ENCODE peak calls at places on chromosomes 3 and 15, in four cellular contexts. H, R, X and L are unnamed samples.

GRCh38 chr15:38070778-38071177 is 136.3 kb downstream of the TMCO5A start:
- DNase-seq in H (no peak), R (no peak), X (no peak), L (no peak)

GRCh38 chr3:115999001-115999400 is 375.7 kb downstream of the GAP43 start:
- DNase-seq in H (no peak), R (no peak), X (no peak), L (no peak)

GRCh38 chr15:82091636-82092140 is 45.9 kb upstream of the MEX3B start:
- DNase-seq in H (no peak), R (no peak), X (no peak), L (no peak)

GRCh38 chr15:89356634-89357298 is 22.1 kb upstream of the POLG start:
- DNase-seq in H (no peak), R (no peak), X (no peak), L (peak; percentile 46)

GRCh38 chr15:80849308-80849707 is 70.1 kb downstream of the CEMIP start:
- DNase-seq in H (no peak), R (peak; percentile 21), X (peak; percentile 91), L (peak; percentile 68)

GRCh38 chr15:46315540-46315939 is 680.7 kb downstream of the SQOR start:
- DNase-seq in H (no peak), R (no peak), X (no peak), L (no peak)

GRCh38 chr15:39657181-39657580 is 76.3 kb downstream of the THBS1 start:
- DNase-seq in H (no peak), R (no peak), X (no peak), L (no peak)

GRCh38 chr3:158770254-158771017 is 31.4 kb upstream of the MFSD1 start:
- DNase-seq in H (no peak), R (no peak), X (peak; percentile 75), L (no peak)

GRCh38 chr15:88644741-88645140 is 5.9 kb downstream of the ISG20 start:
- DNase-seq in H (no peak), R (peak; percentile 4), X (no peak), L (no peak)

GRCh38 chr15:63598467-63599400 is 1.5 kb downstream of the FBXL22 start:
- DNase-seq in H (no peak), R (peak; percentile 56), X (no peak), L (no peak)

GRCh38 chr3:129777806-129778205 is 115.7 kb downstream of the TMCC1 start:
- DNase-seq in H (no peak), R (no peak), X (no peak), L (no peak)

GRCh38 chr3:148319161-148319915 is 378.4 kb upstream of the AGTR1 start:
- DNase-seq in H (no peak), R (no peak), X (peak; percentile 54), L (no peak)

GRCh38 chr15:54566654-54567053 is 588.4 kb downstream of the UNC13C start:
- DNase-seq in H (no peak), R (no peak), X (no peak), L (no peak)

GRCh38 chr15:29039466-29040366 is 153.9 kb downstream of the APBA2 start:
- DNase-seq in H (no peak), R (no peak), X (no peak), L (no peak)

GRCh38 chr3:129070086-129070875 is 9.7 kb downstream of the GP9 start:
- DNase-seq in H (no peak), R (no peak), X (no peak), L (no peak)

GRCh38 chr3:4588410-4588809 is 95.3 kb downstream of the ITPR1 start:
- DNase-seq in H (no peak), R (peak; percentile 51), X (peak; percentile 79), L (no peak)

GRCh38 chr3:134567605-134568004 is 81.7 kb downstream of the CEP63 start:
- DNase-seq in H (no peak), R (no peak), X (no peak), L (peak; percentile 75)

GRCh38 chr3:31288641-31289100 is 244.1 kb upstream of the STT3B start:
- DNase-seq in H (no peak), R (peak; percentile 28), X (peak; percentile 95), L (no peak)

GRCh38 chr15:70259640-70260066 is 161.9 kb upstream of the TLE3 start:
- DNase-seq in H (no peak), R (no peak), X (no peak), L (no peak)

GRCh38 chr15:60476713-60477112 is 2.2 kb downstream of the ICE2 start:
- DNase-seq in H (no peak), R (no peak), X (no peak), L (no peak)

GRCh38 chr3:144643778-144644191 is 672.2 kb downstream of the DIPK2A start:
- DNase-seq in H (no peak), R (no peak), X (no peak), L (no peak)

DNA sequence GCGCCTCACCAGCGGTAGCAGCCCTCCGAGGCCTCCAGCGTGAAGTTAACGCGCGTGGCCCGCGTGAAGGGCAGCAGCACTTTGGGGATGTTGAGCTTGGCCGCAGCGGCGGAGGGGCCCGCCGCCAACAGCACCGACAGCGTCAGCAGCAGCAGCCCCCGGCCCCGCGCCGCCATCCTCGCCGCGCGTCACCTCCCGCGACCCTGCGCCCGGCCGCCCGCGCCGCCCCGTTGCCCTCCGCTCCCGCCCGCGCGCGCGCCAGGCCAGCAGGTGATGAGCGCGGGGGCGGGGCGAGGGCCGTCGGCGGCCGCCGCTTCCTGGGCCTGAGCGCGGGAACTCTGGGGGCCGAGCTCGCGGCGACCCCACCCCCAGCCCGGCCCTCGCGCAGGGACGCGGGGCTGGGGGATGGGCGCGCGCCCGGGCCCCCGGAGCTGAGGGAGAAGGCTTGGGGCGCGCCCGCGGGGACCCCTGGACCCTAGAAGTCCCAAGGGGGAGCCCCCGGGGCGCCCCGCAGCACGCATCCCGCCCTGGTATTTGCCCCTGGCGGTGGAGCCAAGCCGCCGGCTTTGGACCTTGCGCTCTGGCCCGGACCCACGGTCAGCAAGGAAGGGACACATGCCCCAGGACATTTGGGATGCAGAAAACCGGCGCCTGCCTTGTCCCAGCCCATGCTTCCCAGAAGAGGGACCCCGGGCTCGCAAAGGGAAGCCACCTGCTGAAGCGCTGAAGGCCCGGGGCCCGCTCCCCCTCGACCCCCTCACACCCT is at the start of gene NUP210:
- DNase-seq in H (peak; percentile 48), R (no peak), X (no peak), L (no peak)
- H3K4me3 ChIP-seq in H (peak within 1 kb of the TSS; percentile 24), R (peak within 1 kb of the TSS; percentile 33), X (peak within 1 kb of the TSS; percentile 23), L (peak within 1 kb of the TSS; percentile 65)

GRCh38 chr15:69036856-69037255 is 22.4 kb downstream of the NOX5 start:
- DNase-seq in H (no peak), R (no peak), X (no peak), L (no peak)

GRCh38 chr15:69037482-69037881 is 23.0 kb downstream of the NOX5 start:
- DNase-seq in H (no peak), R (no peak), X (no peak), L (no peak)

GRCh38 chr15:69035918-69036258 is 21.4 kb downstream of the NOX5 start:
- DNase-seq in H (no peak), R (no peak), X (no peak), L (no peak)

GRCh38 chr15:69034352-69034751 is 19.9 kb downstream of the NOX5 start:
- DNase-seq in H (no peak), R (no peak), X (peak; percentile 95), L (peak; percentile 64)

GRCh38 chr15:69035205-69035917 is 20.9 kb downstream of the NOX5 start:
- DNase-seq in H (no peak), R (no peak), X (peak; percentile 80), L (no peak)
- TF ChIP-seq CTCF in H (no peak), R (no peak), X (no peak), L (peak; percentile 25)

GRCh38 chr3:11610044-11610671 is 33.6 kb downstream of the VGLL4 start:
- DNase-seq in H (no peak), R (no peak), X (peak; percentile 67), L (no peak)
- H3K4me3 ChIP-seq in H (no peak overlapping the region), R (no peak overlapping the region), X (no peak overlapping the region), L (no peak overlapping the region)

GRCh38 chr3:15967577-15967976 is 169.8 kb upstream of the ANKRD28 start:
- DNase-seq in H (no peak), R (no peak), X (no peak), L (no peak)

GRCh38 chr3:15973414-15973813 is 175.6 kb upstream of the ANKRD28 start:
- DNase-seq in H (no peak), R (no peak), X (no peak), L (no peak)

GRCh38 chr3:15973930-15974329 is 176.2 kb upstream of the ANKRD28 start:
- DNase-seq in H (no peak), R (no peak), X (no peak), L (no peak)

GRCh38 chr3:15974647-15975046 is 176.9 kb upstream of the ANKRD28 start:
- DNase-seq in H (no peak), R (no peak), X (no peak), L (no peak)

DNA sequence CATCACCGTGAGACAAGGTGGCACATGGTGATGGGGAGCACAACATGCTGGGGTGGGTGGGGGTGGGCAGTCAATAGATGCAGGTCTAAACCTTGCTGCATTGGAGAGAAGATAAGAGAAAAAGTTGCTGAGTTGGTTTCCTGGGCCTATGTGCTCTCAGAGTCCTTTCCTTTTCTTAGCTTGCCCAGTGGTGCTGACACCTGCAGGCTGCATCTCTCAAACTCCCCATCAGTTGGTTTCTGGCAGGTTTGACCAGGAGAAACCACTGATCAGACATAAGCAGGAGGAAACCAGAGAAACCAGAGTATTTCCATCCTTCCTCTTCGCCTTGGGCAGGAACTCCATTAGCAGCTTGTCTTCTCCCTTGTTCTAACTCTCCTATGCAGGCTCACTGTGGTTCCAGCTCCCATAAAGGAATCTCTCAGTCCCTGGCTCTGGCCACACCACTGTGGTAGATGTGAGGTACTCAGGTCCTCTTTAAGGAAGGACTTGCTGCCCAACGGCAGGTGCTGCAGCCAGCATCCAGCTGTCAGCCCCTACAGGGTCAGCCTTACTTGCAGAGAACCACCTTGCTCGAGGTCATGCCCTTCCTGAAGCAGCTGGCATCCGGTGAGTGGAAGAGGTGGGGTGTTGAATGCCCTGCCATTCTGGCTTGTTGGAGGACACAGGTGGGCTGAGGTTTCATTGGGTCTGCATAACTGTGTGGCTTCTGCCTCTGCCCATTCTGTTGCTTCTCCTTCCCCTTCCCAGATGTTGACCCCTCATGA is 172.3 kb upstream of the ANKRD28 start:
- DNase-seq in H (no peak), R (no peak), X (no peak), L (no peak)
- TF ChIP-seq CTCF in H (no peak), R (no peak), X (no peak), L (no peak)

GRCh38 chr3:141412936-141413354 is 44.6 kb downstream of the ZBTB38 start:
- DNase-seq in H (peak; percentile 89), R (peak; percentile 94), X (peak; percentile 64), L (no peak)
- H3K4me3 ChIP-seq in H (no peak overlapping the region), R (peak overlapping the region; percentile 32), X (peak overlapping the region; percentile 26), L (no peak overlapping the region)